ENCODE peak calls at places on chromosomes 6 and 20, in five cellular contexts. R, J, Z, Q and S are unnamed samples.

GRCh38 chr20:39338977-39339376 is 376.8 kb downstream of the DHX35 start:
- DNase-seq in R (no peak), J (no peak), Z (peak), Q (no peak), S (no peak)

GRCh38 chr6:31752739-31753319 is 9.6 kb upstream of the SAPCD1 start:
- DNase-seq in R (no peak), J (no peak), Z (no peak), Q (no peak), S (no peak)

GRCh38 chr6:143368426-143368825 is 82.1 kb downstream of the ADAT2 start:
- DNase-seq in R (no peak), J (no peak), Z (no peak), Q (no peak), S (no peak)

GRCh38 chr20:58040447-58041290 is 187.8 kb downstream of the ANKRD60 start:
- DNase-seq in R (no peak), J (no peak), Z (no peak), Q (no peak), S (no peak)

GRCh38 chr20:271069-271468 is 13.5 kb downstream of the DEFB132 start:
- DNase-seq in R (no peak), J (no peak), Z (no peak), Q (no peak), S (no peak)

GRCh38 chr6:25670208-25670607 is 18.2 kb downstream of the SCGN start:
- DNase-seq in R (no peak), J (no peak), Z (no peak), Q (no peak), S (no peak)

GRCh38 chr6:138722425-138723371 is 50.9 kb upstream of the CCDC28A start:
- DNase-seq in R (no peak), J (no peak), Z (no peak), Q (no peak), S (peak)

GRCh38 chr20:33251496-33251895 is 15.7 kb downstream of the BPIFA1 start:
- DNase-seq in R (no peak), J (no peak), Z (no peak), Q (no peak), S (no peak)

GRCh38 chr6:160071805-160072687 is 49.6 kb upstream of the SLC22A1 start:
- DNase-seq in R (no peak), J (no peak), Z (no peak), Q (peak), S (no peak)

DNA sequence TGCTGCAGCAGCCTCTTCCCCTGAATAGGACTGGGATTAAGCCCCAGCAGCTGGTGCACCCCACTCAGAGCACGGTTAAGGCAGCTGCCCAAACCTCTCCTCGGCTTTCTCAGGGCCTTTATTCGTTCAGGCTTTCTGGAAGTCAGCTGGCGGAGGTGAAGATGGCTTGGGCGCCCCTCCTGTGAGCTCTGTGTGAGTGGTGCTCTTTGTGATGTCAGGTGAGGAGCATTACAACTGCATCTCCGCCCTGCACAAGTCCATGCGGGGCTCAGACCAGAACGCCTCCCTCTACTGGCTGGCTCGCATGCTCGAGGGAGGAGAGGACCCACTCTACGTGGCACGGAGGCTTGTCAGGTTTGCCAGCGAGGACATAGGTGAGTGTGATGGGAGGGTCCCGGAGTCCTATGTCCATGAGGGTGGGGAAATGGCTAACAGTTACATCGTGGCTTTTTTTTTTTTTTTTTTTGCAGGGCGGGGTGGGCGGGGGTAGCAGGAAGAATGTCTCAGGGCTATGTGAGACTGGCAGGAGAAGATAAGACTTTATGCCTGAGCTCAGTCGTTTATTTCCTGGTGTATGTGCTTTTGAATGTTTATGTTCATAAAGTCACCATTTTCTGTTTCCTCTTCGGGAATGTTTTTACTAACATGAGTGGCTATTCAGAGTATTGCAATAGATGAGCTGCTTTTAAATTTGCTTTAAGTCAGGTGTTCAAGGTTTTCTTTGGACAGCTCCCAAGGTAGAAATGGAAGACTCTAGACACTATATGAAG is 18.2 kb downstream of the WRNIP1 start:
- DNase-seq in R (no peak), J (no peak), Z (no peak), Q (no peak), S (no peak)
- TF ChIP-seq CTCF in R (no peak), J (no peak), Z (no peak), Q (no peak), S (no peak)

GRCh38 chr6:123965894-123966293 is 162.2 kb downstream of the NKAIN2 start:
- DNase-seq in R (peak), J (no peak), Z (peak), Q (peak), S (no peak)
- TF ChIP-seq CTCF in R (no peak), J (peak), Z (peak), Q (no peak), S (no peak)

DNA sequence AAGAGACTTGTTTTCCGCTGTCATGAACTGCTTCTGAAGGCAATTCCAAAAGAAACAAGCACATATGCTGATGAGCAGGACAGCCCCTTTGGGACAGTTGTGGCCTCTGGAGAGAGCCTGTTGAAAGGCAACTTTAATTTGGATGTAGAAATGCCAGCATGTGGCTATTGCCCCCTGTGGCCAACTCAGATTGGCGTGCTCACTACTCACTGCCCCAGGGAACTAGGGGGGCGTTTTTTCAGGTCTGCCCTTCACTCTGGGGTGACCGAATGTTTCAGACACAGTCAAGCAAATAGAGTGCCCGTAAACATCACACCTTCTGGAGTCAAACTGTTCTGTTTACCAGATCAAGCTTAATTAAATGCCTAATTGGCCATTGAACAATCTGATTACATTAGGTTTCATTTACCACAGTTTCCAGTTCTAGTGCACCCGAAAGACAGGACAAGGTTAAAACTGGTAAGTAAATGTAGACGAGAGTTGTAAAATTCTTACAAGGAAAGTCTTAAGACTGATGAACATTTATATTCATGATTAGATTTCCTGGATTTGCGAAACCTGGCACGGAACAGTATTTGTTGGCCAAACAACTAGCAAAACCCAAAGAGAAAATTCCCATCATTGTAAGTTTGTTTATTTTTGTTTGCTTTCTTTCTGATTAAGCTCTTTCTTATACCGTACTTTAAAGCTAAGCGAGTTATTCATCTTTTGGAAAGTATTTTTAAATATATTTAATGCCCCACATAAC is 75.9 kb upstream of the SYNJ2 start:
- DNase-seq in R (no peak), J (no peak), Z (no peak), Q (no peak), S (no peak)
- TF ChIP-seq CTCF in R (no peak), J (peak), Z (no peak), Q (no peak), S (no peak)

GRCh38 chr6:63799813-63800212 is 164.2 kb downstream of the PHF3 start:
- DNase-seq in R (no peak), J (no peak), Z (no peak), Q (no peak), S (no peak)

GRCh38 chr6:63805345-63805744 is 169.7 kb downstream of the PHF3 start:
- DNase-seq in R (no peak), J (no peak), Z (no peak), Q (no peak), S (no peak)

GRCh38 chr6:63803371-63803770 is 167.8 kb downstream of the PHF3 start:
- DNase-seq in R (no peak), J (no peak), Z (no peak), Q (no peak), S (no peak)

GRCh38 chr6:63804381-63804956 is 168.9 kb downstream of the PHF3 start:
- DNase-seq in R (no peak), J (peak), Z (no peak), Q (no peak), S (peak)

GRCh38 chr6:63802606-63803206 is 167.1 kb downstream of the PHF3 start:
- DNase-seq in R (no peak), J (no peak), Z (no peak), Q (no peak), S (no peak)
- TF ChIP-seq CTCF in R (peak), J (peak), Z (peak), Q (peak), S (peak)